ENCODE peak calls at places on chromosomes 3 and 15, in six cellular contexts. Z, G, T, F, O and E are unnamed samples.

GRCh38 chr15:80694624-80695098 is 449 bp upstream of the ABHD17C start:
- DNase-seq in Z (peak), G (no peak), T (peak), F (peak), O (no peak), E (no peak)

GRCh38 chr3:13016083-13016725 is 57.0 kb downstream of the IQSEC1 start:
- DNase-seq in Z (no peak), G (no peak), T (no peak), F (no peak), O (peak), E (no peak)

GRCh38 chr3:54087581-54088410 is 34.6 kb upstream of the CACNA2D3 start:
- DNase-seq in Z (peak), G (no peak), T (no peak), F (peak), O (peak), E (no peak)

GRCh38 chr3:127722104-127722784 is 49.5 kb downstream of the ABTB1 start:
- DNase-seq in Z (no peak), G (no peak), T (no peak), F (no peak), O (no peak), E (no peak)

GRCh38 chr3:87977765-87978164 is 81.0 kb downstream of the CGGBP1 start:
- DNase-seq in Z (no peak), G (no peak), T (no peak), F (no peak), O (no peak), E (no peak)

GRCh38 chr3:119279101-119279554 is 15.1 kb upstream of the ARHGAP31 start:
- DNase-seq in Z (peak), G (no peak), T (no peak), F (peak), O (no peak), E (peak)

GRCh38 chr3:30496496-30496966 is 109.9 kb upstream of the TGFBR2 start:
- DNase-seq in Z (peak), G (peak), T (no peak), F (no peak), O (no peak), E (no peak)

GRCh38 chr15:60814855-60815254 is 335.9 kb upstream of the ICE2 start:
- DNase-seq in Z (no peak), G (no peak), T (no peak), F (no peak), O (no peak), E (no peak)

GRCh38 chr3:152073267-152073666 is 195.5 kb upstream of the MBNL1 start:
- DNase-seq in Z (peak), G (peak), T (no peak), F (no peak), O (no peak), E (no peak)

GRCh38 chr3:101163554-101163953 is 156.8 kb downstream of the IMPG2 start:
- DNase-seq in Z (no peak), G (no peak), T (no peak), F (no peak), O (no peak), E (no peak)

GRCh38 chr15:51401872-51402517 is 60.5 kb downstream of the GLDN start:
- DNase-seq in Z (peak), G (peak), T (peak), F (peak), O (peak), E (peak)

GRCh38 chr15:74631935-74632560 is 16.4 kb downstream of the CLK3 start:
- DNase-seq in Z (peak), G (no peak), T (peak), F (peak), O (peak), E (peak)

GRCh38 chr15:70763950-70764730 is 782 bp upstream of the UACA start:
- DNase-seq in Z (no peak), G (no peak), T (no peak), F (no peak), O (no peak), E (peak)

GRCh38 chr15:79896634-79897379 is at the start of gene MTHFS:
- DNase-seq in Z (peak), G (peak), T (peak), F (peak), O (peak), E (peak)

GRCh38 chr15:48112242-48112641 is 8.5 kb upstream of the SLC24A5 start:
- DNase-seq in Z (peak), G (no peak), T (peak), F (peak), O (no peak), E (peak)

GRCh38 chr3:128632301-128632700 is 18.3 kb downstream of the RPN1 start:
- DNase-seq in Z (no peak), G (no peak), T (no peak), F (no peak), O (no peak), E (no peak)

GRCh38 chr3:171088984-171089754 is 62.6 kb upstream of the SLC2A2 start:
- DNase-seq in Z (peak), G (peak), T (peak), F (no peak), O (no peak), E (no peak)

GRCh38 chr3:177523072-177523675 is 325.9 kb upstream of the TBL1XR1 start:
- DNase-seq in Z (no peak), G (no peak), T (no peak), F (no peak), O (no peak), E (no peak)